ENCODE peak calls at places on chromosomes 3 and 15, in eight cellular contexts. S is cardiac fibroblast, V is right cardiac atrium, C is bronchial epithelial cell, K is AG09309, D is brain microvascular endothelial cell, A is heart left ventricle, J is upper lobe of right lung. P is an unnamed sample.

GRCh38 chr3:72312339-72312738 is 527.4 kb upstream of the PROK2 start:
- DNase-seq in D (no peak), J (no peak), A (no peak), S (no peak), K (no peak), C (no peak), V (no peak), P (no peak)

GRCh38 chr15:99359760-99360159 is 108.5 kb downstream of the LRRC28 start:
- DNase-seq in K (no peak), C (no peak), S (no peak), V (no peak), A (no peak), D (no peak), J (no peak), P (no peak)

GRCh38 chr3:30649572-30650310 is 43.3 kb downstream of the TGFBR2 start:
- DNase-seq in J (no peak), D (peak; percentile 74), C (no peak), K (no peak), A (no peak), S (peak; percentile 78), V (no peak), P (no peak)

GRCh38 chr3:186058225-186058624 is 50.7 kb downstream of the ETV5 start:
- DNase-seq in C (no peak), S (no peak), D (no peak), A (no peak), J (no peak), K (no peak), V (no peak), P (no peak)

GRCh38 chr15:27601239-27601942 is 497.7 kb downstream of the OCA2 start:
- DNase-seq in A (no peak), D (no peak), V (no peak), J (no peak), S (no peak), K (no peak), C (peak; percentile 60), P (peak; percentile 52)

GRCh38 chr15:74956648-74957300 is at the start of gene RPP25:
- DNase-seq in D (peak; percentile 63), V (peak; percentile 93), C (peak; percentile 36), J (peak; percentile 94), S (peak; percentile 90), K (no peak), A (peak; percentile 86), P (peak; percentile 71)

GRCh38 chr3:22609139-22609538 is 594.0 kb upstream of the UBE2E2 start:
- DNase-seq in A (no peak), J (no peak), S (no peak), D (no peak), K (no peak), C (no peak), V (no peak), P (peak; percentile 30)

GRCh38 chr15:23860290-23860751 is 173.2 kb upstream of the NDN start:
- DNase-seq in J (no peak), K (no peak), C (no peak), S (no peak), V (no peak), A (no peak), D (no peak), P (no peak)

GRCh38 chr3:50515565-50516047 is 12.2 kb upstream of the CACNA2D2 start:
- DNase-seq in C (no peak), K (no peak), V (peak; percentile 87), S (peak; percentile 18), A (peak; percentile 39), J (peak; percentile 74), D (peak; percentile 25), P (no peak)

DNA sequence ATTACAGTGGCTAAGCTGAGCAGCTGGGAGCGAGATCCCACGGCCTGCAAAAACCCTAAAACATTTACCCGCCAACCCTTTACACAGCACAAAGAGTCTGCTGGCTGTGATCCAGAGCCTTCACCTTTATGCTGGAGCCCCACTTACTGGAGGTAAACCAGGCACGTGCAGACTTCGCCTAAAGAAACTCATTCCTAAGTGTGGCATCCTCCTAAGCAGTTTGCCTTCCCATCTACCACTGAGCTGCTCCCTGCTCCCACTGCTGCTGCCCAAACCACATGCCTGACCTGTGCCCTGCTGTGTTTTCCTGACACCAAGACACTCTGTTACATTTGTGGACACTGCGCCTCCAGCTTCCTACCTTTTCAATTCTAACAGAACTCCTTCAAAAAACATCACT is 53.0 kb downstream of the CHSY1 start:
- DNase-seq in S (no peak), V (no peak), A (no peak), D (no peak), C (no peak), K (no peak), J (no peak), P (no peak)
- H3K4me3 ChIP-seq in S (no peak overlapping the region), V (no peak overlapping the region), A (no peak overlapping the region), D (no peak overlapping the region), C (no peak overlapping the region), K (no peak overlapping the region), J (no peak overlapping the region), P (no peak overlapping the region)

DNA sequence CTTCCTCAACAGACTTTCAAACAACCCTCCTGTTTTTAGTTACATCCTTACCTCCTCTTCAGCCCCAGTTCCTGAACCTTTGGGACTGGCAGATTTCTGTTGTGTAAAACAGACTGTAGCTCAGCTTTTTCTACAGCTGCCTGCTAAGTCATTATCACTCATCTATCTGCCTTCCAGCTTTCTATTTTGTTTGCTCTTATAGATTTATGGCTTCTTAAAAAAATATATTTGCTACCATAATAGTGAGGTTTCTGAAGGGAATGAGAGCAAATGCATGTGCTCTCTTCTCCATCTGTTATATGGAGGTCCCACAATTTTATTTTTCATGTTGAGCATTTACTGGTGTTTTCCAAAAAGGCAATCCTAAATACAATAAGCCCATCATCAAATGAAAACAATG is 18.2 kb upstream of the GJD2 start:
- DNase-seq in A (no peak), V (no peak), C (no peak), J (no peak), S (no peak), K (no peak), D (no peak), P (no peak)
- H3K4me3 ChIP-seq in A (no peak overlapping the region), V (no peak overlapping the region), C (no peak overlapping the region), J (no peak overlapping the region), S (no peak overlapping the region), K (no peak overlapping the region), D (no peak overlapping the region), P (no peak overlapping the region)

GRCh38 chr3:158107508-158108095 is 1.4 kb upstream of the SHOX2 start:
- DNase-seq in A (no peak), V (no peak), S (no peak), C (no peak), J (no peak), D (no peak), K (no peak), P (no peak)
- H3K4me3 ChIP-seq in A (peak overlapping the region; percentile 33), V (peak overlapping the region; percentile 75), S (peak overlapping the region; percentile 65), C (no peak overlapping the region), J (no peak overlapping the region), D (no peak overlapping the region), K (no peak overlapping the region), P (no peak overlapping the region)

GRCh38 chr15:47300035-47300434 is 417.3 kb upstream of the SEMA6D start:
- DNase-seq in C (peak; percentile 29), V (no peak), D (no peak), A (no peak), J (no peak), S (no peak), K (no peak), P (peak; percentile 6)
- H3K4me3 ChIP-seq in C (no peak overlapping the region), V (no peak overlapping the region), D (no peak overlapping the region), A (no peak overlapping the region), J (no peak overlapping the region), S (no peak overlapping the region), K (no peak overlapping the region), P (no peak overlapping the region)

GRCh38 chr3:38459499-38460048 is 5.9 kb downstream of the ACVR2B start:
- DNase-seq in V (no peak), A (no peak), C (no peak), K (no peak), J (no peak), S (no peak), D (no peak), P (no peak)
- H3K4me3 ChIP-seq in V (no peak overlapping the region), A (peak overlapping the region; percentile 8), C (peak overlapping the region; percentile 25), K (no peak overlapping the region), J (peak overlapping the region; percentile 28), S (no peak overlapping the region), D (no peak overlapping the region), P (peak overlapping the region; percentile 23)

GRCh38 chr3:29168686-29169085 is 112.2 kb upstream of the RBMS3 start:
- DNase-seq in J (no peak), C (no peak), D (no peak), A (no peak), S (no peak), V (no peak), K (no peak), P (no peak)

GRCh38 chr3:29169456-29169855 is 111.4 kb upstream of the RBMS3 start:
- DNase-seq in S (no peak), K (no peak), A (no peak), V (no peak), C (no peak), D (no peak), J (no peak), P (no peak)

GRCh38 chr3:29167180-29167579 is 113.7 kb upstream of the RBMS3 start:
- DNase-seq in C (no peak), A (no peak), J (no peak), S (no peak), K (no peak), V (no peak), D (no peak), P (no peak)

GRCh38 chr3:29171583-29171990 is 109.3 kb upstream of the RBMS3 start:
- DNase-seq in A (no peak), V (no peak), C (no peak), K (no peak), J (no peak), S (peak; percentile 57), D (peak; percentile 44), P (no peak)

DNA sequence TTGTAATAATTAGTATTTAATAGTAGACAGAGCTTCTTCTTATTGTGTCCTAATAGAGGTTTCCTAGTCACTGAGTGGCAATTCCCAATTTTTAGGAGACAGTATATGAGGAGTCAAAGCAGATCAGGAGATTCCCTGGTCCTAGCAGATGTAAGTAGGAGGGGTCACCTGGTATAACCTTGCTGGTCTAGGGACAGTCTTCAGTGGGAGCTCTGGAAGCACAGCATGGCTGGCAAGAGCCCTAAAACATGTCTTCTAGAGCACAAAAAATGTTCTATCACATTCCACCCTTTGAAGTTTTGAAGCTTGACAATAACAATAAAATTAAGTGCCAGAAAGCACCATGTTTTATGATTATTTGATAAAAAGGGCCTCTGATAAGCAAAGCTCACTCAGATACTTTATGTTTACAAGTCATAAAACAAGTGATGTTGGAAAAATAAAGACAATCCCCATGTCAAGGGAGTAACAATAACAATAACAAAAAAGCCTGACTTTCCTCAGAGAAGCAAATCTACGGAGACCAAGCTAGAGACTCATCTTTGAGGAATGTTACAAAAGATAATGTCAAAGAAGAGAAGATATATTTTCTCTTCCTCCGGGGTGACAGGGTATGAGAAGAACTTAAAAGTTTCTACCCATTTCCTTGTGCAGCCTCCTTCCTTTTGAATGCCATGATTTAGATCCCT is 109.8 kb upstream of the RBMS3 start:
- DNase-seq in V (no peak), C (no peak), K (no peak), D (peak; percentile 49), J (no peak), A (no peak), S (peak; percentile 56), P (no peak)
- H3K4me3 ChIP-seq in V (no peak overlapping the region), C (no peak overlapping the region), K (no peak overlapping the region), D (no peak overlapping the region), J (no peak overlapping the region), A (no peak overlapping the region), S (no peak overlapping the region), P (no peak overlapping the region)

DNA sequence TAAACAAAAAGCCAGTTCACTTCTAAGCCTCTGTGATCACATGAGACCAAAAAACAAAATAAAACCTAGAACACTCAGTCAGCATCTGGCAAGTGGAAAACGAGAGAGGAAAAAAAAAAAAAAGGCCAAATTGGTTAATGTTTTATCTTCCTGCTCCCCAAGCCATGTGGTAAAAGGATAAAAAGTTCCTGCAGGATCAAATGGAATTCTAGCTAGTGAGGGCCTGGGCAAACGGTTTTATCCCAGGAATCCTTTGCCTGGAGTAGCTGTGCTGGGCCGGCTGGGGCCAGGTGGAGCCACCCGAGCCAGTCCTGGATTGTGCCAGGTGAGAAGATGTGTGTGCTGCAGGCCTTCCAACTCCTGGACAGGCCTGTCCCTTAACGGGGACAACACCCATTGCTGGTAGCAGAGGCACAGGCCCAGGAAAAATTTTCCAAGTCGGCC is 13.2 kb downstream of the SMAD6 start:
- DNase-seq in D (no peak), J (no peak), V (no peak), S (no peak), C (no peak), K (no peak), A (no peak), P (no peak)
- H3K4me3 ChIP-seq in D (no peak overlapping the region), J (no peak overlapping the region), V (no peak overlapping the region), S (no peak overlapping the region), C (no peak overlapping the region), K (no peak overlapping the region), A (no peak overlapping the region), P (no peak overlapping the region)